ENCODE peak calls at places on chromosomes 16 and 17, in nine cellular contexts. One of them, this sample, is unnamed.

GRCh38 chr17:67511012-67511411 is 133.9 kb downstream of the PITPNC1 start:
- DNase-seq in heart left ventricle: no peak
- DNase-seq in OCI-LY7: no peak
- DNase-seq in uterus: no peak
- DNase-seq in suprapubic skin: no peak
- DNase-seq in psoas muscle: no peak
- DNase-seq in AG04450: no peak
- DNase-seq in mammary epithelial cell: no peak
- DNase-seq in cardiac muscle cell: no peak
- DNase-seq in this sample: no peak

GRCh38 chr16:11326737-11327276 is 18.5 kb upstream of the RMI2 start:
- DNase-seq in mammary epithelial cell: no peak
- DNase-seq in AG04450: no peak
- DNase-seq in heart left ventricle: no peak
- DNase-seq in uterus: no peak
- DNase-seq in psoas muscle: no peak
- DNase-seq in OCI-LY7: no peak
- DNase-seq in cardiac muscle cell: no peak
- DNase-seq in suprapubic skin: no peak
- DNase-seq in this sample: no peak

GRCh38 chr16:3138342-3138741 is 3.5 kb downstream of the ZNF213 start:
- DNase-seq in suprapubic skin: no peak
- DNase-seq in heart left ventricle: peak
- DNase-seq in mammary epithelial cell: no peak
- DNase-seq in psoas muscle: no peak
- DNase-seq in OCI-LY7: no peak
- DNase-seq in AG04450: no peak
- DNase-seq in uterus: no peak
- DNase-seq in cardiac muscle cell: no peak
- DNase-seq in this sample: no peak

GRCh38 chr16:21647562-21648164 is 4.7 kb downstream of the IGSF6 start:
- DNase-seq in psoas muscle: no peak
- DNase-seq in AG04450: no peak
- DNase-seq in mammary epithelial cell: no peak
- DNase-seq in heart left ventricle: no peak
- DNase-seq in OCI-LY7: no peak
- DNase-seq in cardiac muscle cell: no peak
- DNase-seq in suprapubic skin: no peak
- DNase-seq in uterus: no peak
- DNase-seq in this sample: no peak

GRCh38 chr16:85429776-85430522 is 183.2 kb upstream of the GSE1 start:
- DNase-seq in mammary epithelial cell: no peak
- DNase-seq in psoas muscle: peak
- DNase-seq in uterus: no peak
- DNase-seq in heart left ventricle: no peak
- DNase-seq in suprapubic skin: no peak
- DNase-seq in AG04450: no peak
- DNase-seq in OCI-LY7: no peak
- DNase-seq in cardiac muscle cell: no peak
- DNase-seq in this sample: no peak

GRCh38 chr16:14196011-14196410 is 124.9 kb downstream of the MRTFB start:
- DNase-seq in psoas muscle: no peak
- DNase-seq in uterus: no peak
- DNase-seq in AG04450: no peak
- DNase-seq in OCI-LY7: peak
- DNase-seq in mammary epithelial cell: no peak
- DNase-seq in suprapubic skin: no peak
- DNase-seq in heart left ventricle: no peak
- DNase-seq in cardiac muscle cell: peak
- DNase-seq in this sample: no peak

GRCh38 chr17:28421775-28422305 is 15.8 kb upstream of the SLC46A1 start:
- DNase-seq in mammary epithelial cell: no peak
- DNase-seq in psoas muscle: no peak
- DNase-seq in OCI-LY7: no peak
- DNase-seq in cardiac muscle cell: no peak
- DNase-seq in uterus: no peak
- DNase-seq in AG04450: no peak
- DNase-seq in heart left ventricle: no peak
- DNase-seq in suprapubic skin: no peak
- DNase-seq in this sample: no peak

GRCh38 chr17:38339891-38340290 is 3.9 kb downstream of the GPR179 start:
- DNase-seq in cardiac muscle cell: no peak
- DNase-seq in AG04450: no peak
- DNase-seq in OCI-LY7: no peak
- DNase-seq in uterus: no peak
- DNase-seq in suprapubic skin: no peak
- DNase-seq in psoas muscle: no peak
- DNase-seq in heart left ventricle: no peak
- DNase-seq in mammary epithelial cell: no peak
- DNase-seq in this sample: no peak

GRCh38 chr17:10754861-10755591 is 25.2 kb upstream of the TMEM220 start:
- DNase-seq in cardiac muscle cell: peak
- DNase-seq in AG04450: no peak
- DNase-seq in uterus: no peak
- DNase-seq in mammary epithelial cell: no peak
- DNase-seq in psoas muscle: no peak
- DNase-seq in suprapubic skin: no peak
- DNase-seq in OCI-LY7: no peak
- DNase-seq in heart left ventricle: no peak
- DNase-seq in this sample: no peak

GRCh38 chr17:43020789-43021738 is 1.1 kb downstream of the VAT1 start:
- DNase-seq in AG04450: no peak
- DNase-seq in psoas muscle: peak
- DNase-seq in suprapubic skin: peak
- DNase-seq in cardiac muscle cell: peak
- DNase-seq in OCI-LY7: peak
- DNase-seq in mammary epithelial cell: peak
- DNase-seq in heart left ventricle: peak
- DNase-seq in uterus: peak
- DNase-seq in this sample: peak

GRCh38 chr17:57407287-57408063 is 151.2 kb downstream of the MSI2 start:
- DNase-seq in OCI-LY7: no peak
- DNase-seq in heart left ventricle: no peak
- DNase-seq in AG04450: no peak
- DNase-seq in cardiac muscle cell: no peak
- DNase-seq in mammary epithelial cell: no peak
- DNase-seq in psoas muscle: no peak
- DNase-seq in suprapubic skin: no peak
- DNase-seq in uterus: no peak
- DNase-seq in this sample: no peak

GRCh38 chr17:63754046-63754445 is 12.4 kb upstream of the STRADA start:
- DNase-seq in suprapubic skin: no peak
- DNase-seq in mammary epithelial cell: no peak
- DNase-seq in psoas muscle: no peak
- DNase-seq in cardiac muscle cell: no peak
- DNase-seq in heart left ventricle: no peak
- DNase-seq in OCI-LY7: no peak
- DNase-seq in uterus: no peak
- DNase-seq in AG04450: no peak
- DNase-seq in this sample: no peak

GRCh38 chr17:68468785-68469184 is 11.5 kb upstream of the WIPI1 start:
- DNase-seq in uterus: no peak
- DNase-seq in psoas muscle: no peak
- DNase-seq in OCI-LY7: no peak
- DNase-seq in AG04450: no peak
- DNase-seq in suprapubic skin: no peak
- DNase-seq in heart left ventricle: no peak
- DNase-seq in mammary epithelial cell: no peak
- DNase-seq in cardiac muscle cell: peak
- DNase-seq in this sample: no peak

GRCh38 chr16:89720520-89720858 is 209 bp downstream of the VPS9D1 start:
- DNase-seq in mammary epithelial cell: no peak
- DNase-seq in heart left ventricle: peak
- DNase-seq in uterus: no peak
- DNase-seq in AG04450: no peak
- DNase-seq in suprapubic skin: no peak
- DNase-seq in psoas muscle: no peak
- DNase-seq in cardiac muscle cell: no peak
- DNase-seq in OCI-LY7: no peak
- DNase-seq in this sample: no peak

GRCh38 chr17:6476834-6477210 is 32.6 kb downstream of the PIMREG start:
- DNase-seq in AG04450: no peak
- DNase-seq in heart left ventricle: no peak
- DNase-seq in cardiac muscle cell: no peak
- DNase-seq in psoas muscle: no peak
- DNase-seq in OCI-LY7: no peak
- DNase-seq in uterus: no peak
- DNase-seq in suprapubic skin: no peak
- DNase-seq in mammary epithelial cell: no peak
- DNase-seq in this sample: no peak

GRCh38 chr17:50213026-50214015 is 11.9 kb upstream of the COL1A1 start:
- DNase-seq in psoas muscle: no peak
- DNase-seq in cardiac muscle cell: no peak
- DNase-seq in suprapubic skin: no peak
- DNase-seq in uterus: peak
- DNase-seq in AG04450: no peak
- DNase-seq in OCI-LY7: peak
- DNase-seq in heart left ventricle: no peak
- DNase-seq in mammary epithelial cell: no peak
- DNase-seq in this sample: no peak

GRCh38 chr16:23863511-23864422 is 28.0 kb downstream of the PRKCB start:
- DNase-seq in cardiac muscle cell: no peak
- DNase-seq in OCI-LY7: peak
- DNase-seq in psoas muscle: no peak
- DNase-seq in uterus: no peak
- DNase-seq in suprapubic skin: no peak
- DNase-seq in AG04450: no peak
- DNase-seq in mammary epithelial cell: no peak
- DNase-seq in heart left ventricle: no peak
- DNase-seq in this sample: no peak

DNA sequence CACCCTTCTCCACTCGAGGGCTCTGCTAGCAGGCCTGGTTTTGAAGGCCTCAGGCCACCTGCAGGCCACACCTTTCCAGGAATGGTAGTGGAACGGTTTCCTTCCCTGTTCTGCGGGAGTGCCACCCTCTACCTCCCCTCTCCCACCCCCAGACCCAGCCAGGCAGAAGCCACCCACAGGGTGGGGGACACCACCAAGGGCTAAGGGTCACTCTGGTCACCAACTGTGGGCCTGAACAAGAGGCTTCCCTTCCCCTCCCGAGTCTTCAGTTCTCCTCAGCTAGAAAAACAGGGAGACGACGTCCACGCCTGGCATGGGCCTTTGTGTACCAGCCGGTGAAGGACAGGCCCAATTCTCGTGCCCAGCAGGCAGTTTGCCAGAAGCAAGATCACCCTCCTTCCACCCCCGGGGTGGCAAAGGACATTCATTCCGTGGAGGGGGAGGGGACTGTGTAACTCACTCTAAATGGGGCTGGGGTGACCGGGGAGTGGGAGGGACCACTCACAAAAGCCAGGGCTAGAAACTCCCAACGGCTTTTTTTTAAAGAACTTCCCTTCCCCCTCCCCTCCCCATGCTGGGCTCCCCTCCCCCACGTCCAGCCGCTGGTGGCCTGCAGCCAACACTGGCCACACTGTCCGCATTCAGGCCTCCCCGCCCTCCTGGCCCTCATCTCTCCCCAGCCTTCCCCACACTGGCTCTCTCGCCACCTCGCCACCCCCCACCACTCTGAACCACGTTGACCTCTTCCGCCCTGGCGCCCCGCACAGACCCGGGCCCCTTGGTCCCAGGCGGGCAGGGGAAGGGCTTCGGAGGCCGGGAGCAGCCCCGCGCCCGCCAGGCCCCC is 7.7 kb downstream of the CBX4 start:
- DNase-seq in uterus: no peak
- DNase-seq in mammary epithelial cell: no peak
- DNase-seq in AG04450: no peak
- DNase-seq in OCI-LY7: no peak
- DNase-seq in cardiac muscle cell: peak
- DNase-seq in psoas muscle: peak
- DNase-seq in heart left ventricle: peak
- DNase-seq in suprapubic skin: no peak
- DNase-seq in this sample: no peak
- H3K27ac ChIP-seq in uterus: no peak
- H3K27ac ChIP-seq in mammary epithelial cell: no peak
- H3K27ac ChIP-seq in AG04450: no peak
- H3K27ac ChIP-seq in OCI-LY7: no peak
- H3K27ac ChIP-seq in cardiac muscle cell: peak
- H3K27ac ChIP-seq in psoas muscle: no peak
- H3K27ac ChIP-seq in heart left ventricle: peak
- H3K27ac ChIP-seq in suprapubic skin: peak
- H3K27ac ChIP-seq in this sample: no peak

GRCh38 chr17:77885678-77886386 is 72.7 kb upstream of the TNRC6C start:
- DNase-seq in uterus: no peak
- DNase-seq in cardiac muscle cell: no peak
- DNase-seq in suprapubic skin: no peak
- DNase-seq in heart left ventricle: no peak
- DNase-seq in psoas muscle: peak
- DNase-seq in mammary epithelial cell: no peak
- DNase-seq in AG04450: no peak
- DNase-seq in OCI-LY7: no peak
- DNase-seq in this sample: no peak
- H3K27ac ChIP-seq in uterus: peak
- H3K27ac ChIP-seq in cardiac muscle cell: no peak
- H3K27ac ChIP-seq in suprapubic skin: no peak
- H3K27ac ChIP-seq in heart left ventricle: no peak
- H3K27ac ChIP-seq in psoas muscle: no peak
- H3K27ac ChIP-seq in mammary epithelial cell: no peak
- H3K27ac ChIP-seq in AG04450: no peak
- H3K27ac ChIP-seq in OCI-LY7: no peak
- H3K27ac ChIP-seq in this sample: no peak

DNA sequence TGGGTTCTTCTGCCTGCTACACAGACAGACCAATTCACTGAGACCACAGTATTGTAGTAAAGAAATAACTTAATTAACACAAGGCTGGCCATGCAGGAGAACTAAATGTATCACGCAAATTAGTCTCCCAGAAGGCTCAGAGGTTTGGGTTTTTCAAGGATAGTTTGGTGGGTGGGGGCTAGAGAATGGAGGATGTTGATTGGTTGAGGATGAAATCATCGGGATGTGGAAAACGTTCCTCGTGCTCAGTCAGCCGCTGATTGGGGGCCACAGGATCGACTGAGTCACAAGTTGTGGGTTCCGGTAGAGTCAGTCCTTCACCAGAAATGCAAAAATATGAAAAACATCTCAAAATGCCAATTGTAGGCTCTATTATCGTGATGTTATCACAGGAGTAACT is 18.7 kb downstream of the RHOT1 start:
- DNase-seq in heart left ventricle: no peak
- DNase-seq in cardiac muscle cell: peak
- DNase-seq in AG04450: no peak
- DNase-seq in mammary epithelial cell: no peak
- DNase-seq in psoas muscle: no peak
- DNase-seq in uterus: no peak
- DNase-seq in OCI-LY7: no peak
- DNase-seq in suprapubic skin: no peak
- DNase-seq in this sample: no peak
- H3K27ac ChIP-seq in heart left ventricle: no peak
- H3K27ac ChIP-seq in cardiac muscle cell: no peak
- H3K27ac ChIP-seq in AG04450: peak
- H3K27ac ChIP-seq in mammary epithelial cell: no peak
- H3K27ac ChIP-seq in psoas muscle: no peak
- H3K27ac ChIP-seq in uterus: no peak
- H3K27ac ChIP-seq in OCI-LY7: no peak
- H3K27ac ChIP-seq in suprapubic skin: no peak
- H3K27ac ChIP-seq in this sample: no peak

DNA sequence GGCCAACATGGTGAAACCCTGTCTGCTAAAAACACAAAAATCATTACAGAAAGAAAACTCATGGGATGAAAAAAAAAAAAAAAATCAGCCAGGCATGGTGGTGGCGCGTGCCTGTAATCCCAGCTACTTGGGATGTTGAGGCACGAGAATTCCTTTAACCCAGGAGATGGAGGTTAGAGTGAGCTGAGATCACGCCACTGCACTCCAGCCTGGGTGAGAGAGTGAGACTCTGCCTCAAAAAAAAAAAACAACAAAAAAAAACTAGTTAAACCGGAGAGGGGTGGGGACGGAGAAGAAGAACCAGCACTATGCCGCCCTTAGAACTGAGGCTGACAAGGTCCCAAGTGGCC is 7.4 kb upstream of the NOTUM start:
- DNase-seq in cardiac muscle cell: no peak
- DNase-seq in AG04450: no peak
- DNase-seq in mammary epithelial cell: no peak
- DNase-seq in uterus: no peak
- DNase-seq in OCI-LY7: no peak
- DNase-seq in suprapubic skin: no peak
- DNase-seq in heart left ventricle: no peak
- DNase-seq in psoas muscle: no peak
- DNase-seq in this sample: no peak
- H3K27ac ChIP-seq in cardiac muscle cell: no peak
- H3K27ac ChIP-seq in AG04450: no peak
- H3K27ac ChIP-seq in mammary epithelial cell: no peak
- H3K27ac ChIP-seq in uterus: no peak
- H3K27ac ChIP-seq in OCI-LY7: peak
- H3K27ac ChIP-seq in suprapubic skin: no peak
- H3K27ac ChIP-seq in heart left ventricle: no peak
- H3K27ac ChIP-seq in psoas muscle: peak
- H3K27ac ChIP-seq in this sample: no peak